ENCODE peak calls at places on chromosome 11, in eight cellular contexts. One of them, this sample, is unnamed.

GRCh38 chr11:74671520-74672196 is 59.6 kb downstream of the CHRDL2 start:
- DNase-seq in A549: peak
- DNase-seq in K562: no peak
- DNase-seq in GM12878: no peak
- DNase-seq in tibial nerve: no peak
- DNase-seq in HepG2: no peak
- DNase-seq in sigmoid colon: no peak
- DNase-seq in ovary: no peak
- DNase-seq in this sample: no peak

GRCh38 chr11:47056261-47056915 is 119.8 kb downstream of the CSTPP1 start:
- DNase-seq in A549: no peak
- DNase-seq in K562: peak
- DNase-seq in GM12878: no peak
- DNase-seq in tibial nerve: no peak
- DNase-seq in HepG2: no peak
- DNase-seq in sigmoid colon: no peak
- DNase-seq in ovary: no peak
- DNase-seq in this sample: no peak

GRCh38 chr11:47192111-47192510 is 5.9 kb upstream of the PACSIN3 start:
- DNase-seq in A549: no peak
- DNase-seq in K562: no peak
- DNase-seq in GM12878: no peak
- DNase-seq in tibial nerve: no peak
- DNase-seq in HepG2: no peak
- DNase-seq in sigmoid colon: no peak
- DNase-seq in ovary: no peak
- DNase-seq in this sample: no peak

GRCh38 chr11:114179234-114179941 is 116.8 kb upstream of the NNMT start:
- DNase-seq in A549: peak
- DNase-seq in K562: peak
- DNase-seq in GM12878: no peak
- DNase-seq in tibial nerve: peak
- DNase-seq in HepG2: no peak
- DNase-seq in sigmoid colon: peak
- DNase-seq in ovary: peak
- DNase-seq in this sample: peak

GRCh38 chr11:60310407-60310998 is 16.6 kb upstream of the MS4A6E start:
- DNase-seq in A549: no peak
- DNase-seq in K562: no peak
- DNase-seq in GM12878: peak
- DNase-seq in tibial nerve: peak
- DNase-seq in HepG2: no peak
- DNase-seq in sigmoid colon: no peak
- DNase-seq in ovary: no peak
- DNase-seq in this sample: no peak

GRCh38 chr11:111456859-111457730 is 55.1 kb downstream of the BTG4 start:
- DNase-seq in A549: no peak
- DNase-seq in K562: no peak
- DNase-seq in GM12878: no peak
- DNase-seq in tibial nerve: no peak
- DNase-seq in HepG2: no peak
- DNase-seq in sigmoid colon: no peak
- DNase-seq in ovary: no peak
- DNase-seq in this sample: peak

GRCh38 chr11:104946907-104947306 is 21.5 kb downstream of the CASP4 start:
- DNase-seq in A549: peak
- DNase-seq in K562: no peak
- DNase-seq in GM12878: peak
- DNase-seq in tibial nerve: peak
- DNase-seq in HepG2: peak
- DNase-seq in sigmoid colon: no peak
- DNase-seq in ovary: no peak
- DNase-seq in this sample: no peak

GRCh38 chr11:65182258-65183170 is 786 bp downstream of the CAPN1 start:
- DNase-seq in A549: peak
- DNase-seq in K562: no peak
- DNase-seq in GM12878: no peak
- DNase-seq in tibial nerve: peak
- DNase-seq in HepG2: peak
- DNase-seq in sigmoid colon: peak
- DNase-seq in ovary: peak
- DNase-seq in this sample: peak

GRCh38 chr11:43941257-43941879 is 1.1 kb upstream of the C11orf96 start:
- DNase-seq in A549: no peak
- DNase-seq in K562: no peak
- DNase-seq in GM12878: no peak
- DNase-seq in tibial nerve: no peak
- DNase-seq in HepG2: no peak
- DNase-seq in sigmoid colon: peak
- DNase-seq in ovary: no peak
- DNase-seq in this sample: no peak

GRCh38 chr11:126465573-126466287 is 110.2 kb downstream of the ST3GAL4 start:
- DNase-seq in A549: no peak
- DNase-seq in K562: no peak
- DNase-seq in GM12878: peak
- DNase-seq in tibial nerve: no peak
- DNase-seq in HepG2: no peak
- DNase-seq in sigmoid colon: no peak
- DNase-seq in ovary: no peak
- DNase-seq in this sample: no peak

GRCh38 chr11:61042961-61043540 is 59.2 kb upstream of the CD5 start:
- DNase-seq in A549: no peak
- DNase-seq in K562: no peak
- DNase-seq in GM12878: peak
- DNase-seq in tibial nerve: no peak
- DNase-seq in HepG2: no peak
- DNase-seq in sigmoid colon: no peak
- DNase-seq in ovary: no peak
- DNase-seq in this sample: no peak

GRCh38 chr11:76835030-76835429 is 25.7 kb upstream of the ACER3 start:
- DNase-seq in A549: no peak
- DNase-seq in K562: no peak
- DNase-seq in GM12878: no peak
- DNase-seq in tibial nerve: no peak
- DNase-seq in HepG2: no peak
- DNase-seq in sigmoid colon: no peak
- DNase-seq in ovary: no peak
- DNase-seq in this sample: no peak

DNA sequence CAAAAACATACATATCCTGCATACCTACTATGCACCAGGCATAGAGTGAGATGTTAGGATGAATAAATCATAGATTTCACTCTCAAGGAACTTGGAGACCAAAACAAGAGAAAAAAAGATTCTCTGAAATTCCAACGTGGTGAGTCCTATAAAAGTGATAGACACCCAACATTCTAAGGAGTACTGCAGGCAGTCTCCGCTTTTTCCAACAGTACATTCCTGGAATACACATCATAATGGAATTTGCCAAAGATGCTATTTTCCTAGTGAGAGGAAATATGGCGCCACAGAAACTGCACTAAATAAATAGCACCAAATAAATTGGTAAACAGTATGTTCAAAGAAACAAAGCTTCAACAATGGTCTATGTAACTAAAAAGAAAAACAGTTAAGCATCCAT is 6.0 kb downstream of the TMEM123 start:
- DNase-seq in A549: peak
- DNase-seq in K562: no peak
- DNase-seq in GM12878: no peak
- DNase-seq in tibial nerve: no peak
- DNase-seq in HepG2: no peak
- DNase-seq in sigmoid colon: no peak
- DNase-seq in ovary: no peak
- DNase-seq in this sample: no peak
- TF ChIP-seq EP300 in A549: no peak
- TF ChIP-seq EP300 in K562: no peak
- TF ChIP-seq EP300 in GM12878: no peak
- TF ChIP-seq EP300 in tibial nerve: no peak
- TF ChIP-seq EP300 in HepG2: no peak
- TF ChIP-seq EP300 in sigmoid colon: no peak
- TF ChIP-seq EP300 in ovary: no peak
- TF ChIP-seq EP300 in this sample: no peak

GRCh38 chr11:17257200-17257599 is 19.3 kb upstream of the NUCB2 start:
- DNase-seq in A549: peak
- DNase-seq in K562: no peak
- DNase-seq in GM12878: no peak
- DNase-seq in tibial nerve: no peak
- DNase-seq in HepG2: no peak
- DNase-seq in sigmoid colon: no peak
- DNase-seq in ovary: no peak
- DNase-seq in this sample: no peak

GRCh38 chr11:17259519-17259918 is 17.0 kb upstream of the NUCB2 start:
- DNase-seq in A549: no peak
- DNase-seq in K562: no peak
- DNase-seq in GM12878: no peak
- DNase-seq in tibial nerve: no peak
- DNase-seq in HepG2: no peak
- DNase-seq in sigmoid colon: no peak
- DNase-seq in ovary: no peak
- DNase-seq in this sample: no peak

GRCh38 chr11:17258670-17259069 is 17.9 kb upstream of the NUCB2 start:
- DNase-seq in A549: no peak
- DNase-seq in K562: peak
- DNase-seq in GM12878: no peak
- DNase-seq in tibial nerve: no peak
- DNase-seq in HepG2: no peak
- DNase-seq in sigmoid colon: no peak
- DNase-seq in ovary: no peak
- DNase-seq in this sample: no peak

GRCh38 chr11:17259931-17260499 is 16.5 kb upstream of the NUCB2 start:
- DNase-seq in A549: peak
- DNase-seq in K562: peak
- DNase-seq in GM12878: no peak
- DNase-seq in tibial nerve: no peak
- DNase-seq in HepG2: no peak
- DNase-seq in sigmoid colon: no peak
- DNase-seq in ovary: no peak
- DNase-seq in this sample: no peak

DNA sequence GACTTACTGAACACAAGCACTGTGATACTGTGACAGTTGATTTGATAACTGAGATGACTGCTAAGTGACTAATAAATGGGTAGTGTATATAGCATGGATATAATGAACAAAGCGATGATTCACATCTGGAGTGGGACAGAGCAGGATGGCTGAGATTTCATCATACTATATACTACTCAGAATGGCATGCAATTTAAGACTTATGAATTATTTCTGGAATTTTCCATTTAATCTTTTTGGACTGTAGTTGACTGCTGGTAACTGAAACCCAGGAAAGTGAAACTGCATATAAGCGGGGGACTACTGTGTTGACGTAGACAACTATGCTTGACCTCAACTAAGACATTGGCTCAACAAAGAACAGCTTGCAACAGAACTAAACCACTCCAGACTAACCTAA is 20.0 kb upstream of the NUCB2 start:
- DNase-seq in A549: peak
- DNase-seq in K562: no peak
- DNase-seq in GM12878: no peak
- DNase-seq in tibial nerve: no peak
- DNase-seq in HepG2: no peak
- DNase-seq in sigmoid colon: no peak
- DNase-seq in ovary: no peak
- DNase-seq in this sample: no peak
- TF ChIP-seq EP300 in A549: no peak
- TF ChIP-seq EP300 in K562: no peak
- TF ChIP-seq EP300 in GM12878: no peak
- TF ChIP-seq EP300 in tibial nerve: no peak
- TF ChIP-seq EP300 in HepG2: no peak
- TF ChIP-seq EP300 in sigmoid colon: no peak
- TF ChIP-seq EP300 in ovary: no peak
- TF ChIP-seq EP300 in this sample: no peak

GRCh38 chr11:122391049-122391448 is 264.5 kb upstream of the UBASH3B start:
- DNase-seq in A549: no peak
- DNase-seq in K562: no peak
- DNase-seq in GM12878: no peak
- DNase-seq in tibial nerve: no peak
- DNase-seq in HepG2: no peak
- DNase-seq in sigmoid colon: no peak
- DNase-seq in ovary: no peak
- DNase-seq in this sample: no peak
- TF ChIP-seq EP300 in A549: no peak
- TF ChIP-seq EP300 in K562: no peak
- TF ChIP-seq EP300 in GM12878: no peak
- TF ChIP-seq EP300 in tibial nerve: no peak
- TF ChIP-seq EP300 in HepG2: no peak
- TF ChIP-seq EP300 in sigmoid colon: no peak
- TF ChIP-seq EP300 in ovary: no peak
- TF ChIP-seq EP300 in this sample: no peak

GRCh38 chr11:27720277-27720830 is 20.1 kb upstream of the BDNF start:
- DNase-seq in A549: peak
- DNase-seq in K562: peak
- DNase-seq in GM12878: no peak
- DNase-seq in tibial nerve: no peak
- DNase-seq in HepG2: no peak
- DNase-seq in sigmoid colon: no peak
- DNase-seq in ovary: no peak
- DNase-seq in this sample: no peak

GRCh38 chr11:27723685-27724084 is 23.4 kb upstream of the BDNF start:
- DNase-seq in A549: no peak
- DNase-seq in K562: no peak
- DNase-seq in GM12878: no peak
- DNase-seq in tibial nerve: no peak
- DNase-seq in HepG2: no peak
- DNase-seq in sigmoid colon: no peak
- DNase-seq in ovary: no peak
- DNase-seq in this sample: no peak

GRCh38 chr11:27721505-27722116 is 21.4 kb upstream of the BDNF start:
- DNase-seq in A549: no peak
- DNase-seq in K562: no peak
- DNase-seq in GM12878: no peak
- DNase-seq in tibial nerve: no peak
- DNase-seq in HepG2: no peak
- DNase-seq in sigmoid colon: no peak
- DNase-seq in ovary: no peak
- DNase-seq in this sample: no peak

GRCh38 chr11:27722945-27723344 is 22.7 kb upstream of the BDNF start:
- DNase-seq in A549: no peak
- DNase-seq in K562: no peak
- DNase-seq in GM12878: no peak
- DNase-seq in tibial nerve: no peak
- DNase-seq in HepG2: no peak
- DNase-seq in sigmoid colon: no peak
- DNase-seq in ovary: no peak
- DNase-seq in this sample: peak

DNA sequence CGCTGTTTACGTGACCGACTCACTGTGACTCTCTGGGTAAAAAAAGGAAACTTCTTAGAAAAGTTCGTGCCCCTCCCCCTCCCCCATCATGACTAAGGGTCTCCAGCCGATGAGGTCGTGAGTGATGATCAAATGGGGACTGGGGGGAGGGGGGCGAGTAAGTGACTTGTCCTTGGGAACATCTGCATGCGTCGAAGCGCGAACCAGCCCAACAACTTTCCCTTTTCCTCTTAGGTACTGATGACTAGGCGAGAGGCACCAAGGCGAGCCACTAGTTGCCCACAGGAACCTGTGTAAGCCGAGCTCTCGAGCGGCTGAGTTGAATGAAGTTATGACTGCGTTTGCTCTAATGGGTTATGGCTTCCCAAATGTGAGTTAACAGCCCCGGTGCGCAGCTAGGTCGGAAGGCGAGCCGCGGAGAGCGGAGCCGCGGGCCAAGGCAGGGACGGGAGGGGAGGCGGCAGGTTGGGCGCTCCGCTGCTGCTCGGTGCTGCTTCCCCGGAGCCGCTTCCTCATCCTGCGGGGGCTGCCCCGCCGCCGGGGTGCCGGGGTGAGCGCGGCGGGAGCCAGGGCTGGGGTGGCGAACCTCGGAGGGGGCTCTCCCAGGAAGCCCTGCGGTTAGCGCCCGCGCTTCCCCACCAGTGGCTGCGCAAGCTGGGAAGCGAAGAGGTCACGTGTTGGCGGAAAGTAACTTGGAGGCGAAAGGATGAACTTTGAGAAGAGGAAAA is 22.0 kb upstream of the BDNF start:
- DNase-seq in A549: no peak
- DNase-seq in K562: no peak
- DNase-seq in GM12878: no peak
- DNase-seq in tibial nerve: no peak
- DNase-seq in HepG2: no peak
- DNase-seq in sigmoid colon: no peak
- DNase-seq in ovary: no peak
- DNase-seq in this sample: no peak
- TF ChIP-seq EP300 in A549: no peak
- TF ChIP-seq EP300 in K562: no peak
- TF ChIP-seq EP300 in GM12878: no peak
- TF ChIP-seq EP300 in tibial nerve: no peak
- TF ChIP-seq EP300 in HepG2: no peak
- TF ChIP-seq EP300 in sigmoid colon: no peak
- TF ChIP-seq EP300 in ovary: no peak
- TF ChIP-seq EP300 in this sample: no peak